ENCODE peak calls at places on chromosome 13, in seven cellular contexts. N, X, K, L, D, C and F are unnamed samples.

GRCh38 chr13:111846396-111847174 is 220.4 kb upstream of the SOX1 start:
- DNase-seq in N (no peak), X (no peak), K (no peak), L (no peak), D (no peak), C (no peak), F (no peak)

GRCh38 chr13:21898461-21898860 is 227.6 kb downstream of the FGF9 start:
- DNase-seq in N (no peak), X (no peak), K (no peak), L (no peak), D (peak; percentile 23), C (no peak), F (no peak)

GRCh38 chr13:25489238-25489637 is 117.5 kb downstream of the ATP8A2 start:
- DNase-seq in N (no peak), X (no peak), K (no peak), L (no peak), D (no peak), C (peak; percentile 72), F (no peak)

GRCh38 chr13:109141716-109142115 is 512.3 kb downstream of the MYO16 start:
- DNase-seq in N (no peak), X (no peak), K (no peak), L (no peak), D (no peak), C (no peak), F (no peak)

GRCh38 chr13:114049026-114049425 is 75.2 kb upstream of the C13orf46 start:
- DNase-seq in N (no peak), X (no peak), K (no peak), L (no peak), D (no peak), C (no peak), F (no peak)

GRCh38 chr13:99847318-99847750 is 124.2 kb downstream of the ZIC5 start:
- DNase-seq in N (no peak), X (no peak), K (no peak), L (no peak), D (no peak), C (no peak), F (no peak)

GRCh38 chr13:64239372-64239771 is 2823.7 kb upstream of the PCDH20 start:
- DNase-seq in N (no peak), X (no peak), K (peak; percentile 60), L (no peak), D (no peak), C (no peak), F (peak; percentile 81)

GRCh38 chr13:44045179-44045562 is 165.5 kb downstream of the LACC1 start:
- DNase-seq in N (no peak), X (no peak), K (no peak), L (no peak), D (no peak), C (no peak), F (no peak)

GRCh38 chr13:41148421-41149283 is 16.1 kb upstream of the KBTBD6 start:
- DNase-seq in N (no peak), X (no peak), K (no peak), L (no peak), D (no peak), C (no peak), F (no peak)

GRCh38 chr13:100646030-100646673 is 28.4 kb downstream of the TMTC4 start:
- DNase-seq in N (no peak), X (no peak), K (peak; percentile 54), L (no peak), D (peak; percentile 27), C (peak; percentile 76), F (no peak)

GRCh38 chr13:95256086-95256485 is 45.2 kb downstream of the ABCC4 start:
- DNase-seq in N (no peak), X (no peak), K (peak; percentile 73), L (no peak), D (no peak), C (no peak), F (peak; percentile 98)

GRCh38 chr13:36806102-36806501 is 12.9 kb upstream of the RFXAP start:
- DNase-seq in N (no peak), X (no peak), K (no peak), L (no peak), D (no peak), C (no peak), F (no peak)

GRCh38 chr13:45413826-45414312 is 4.3 kb downstream of the SLC25A30 start:
- DNase-seq in N (no peak), X (no peak), K (no peak), L (no peak), D (no peak), C (no peak), F (no peak)
- H3K4me3 ChIP-seq in N (peak overlapping the region; percentile 8), X (peak overlapping the region; percentile 39), K (no peak overlapping the region), L (peak overlapping the region; percentile 58), D (no peak overlapping the region), C (no peak overlapping the region), F (peak overlapping the region; percentile 46)

DNA sequence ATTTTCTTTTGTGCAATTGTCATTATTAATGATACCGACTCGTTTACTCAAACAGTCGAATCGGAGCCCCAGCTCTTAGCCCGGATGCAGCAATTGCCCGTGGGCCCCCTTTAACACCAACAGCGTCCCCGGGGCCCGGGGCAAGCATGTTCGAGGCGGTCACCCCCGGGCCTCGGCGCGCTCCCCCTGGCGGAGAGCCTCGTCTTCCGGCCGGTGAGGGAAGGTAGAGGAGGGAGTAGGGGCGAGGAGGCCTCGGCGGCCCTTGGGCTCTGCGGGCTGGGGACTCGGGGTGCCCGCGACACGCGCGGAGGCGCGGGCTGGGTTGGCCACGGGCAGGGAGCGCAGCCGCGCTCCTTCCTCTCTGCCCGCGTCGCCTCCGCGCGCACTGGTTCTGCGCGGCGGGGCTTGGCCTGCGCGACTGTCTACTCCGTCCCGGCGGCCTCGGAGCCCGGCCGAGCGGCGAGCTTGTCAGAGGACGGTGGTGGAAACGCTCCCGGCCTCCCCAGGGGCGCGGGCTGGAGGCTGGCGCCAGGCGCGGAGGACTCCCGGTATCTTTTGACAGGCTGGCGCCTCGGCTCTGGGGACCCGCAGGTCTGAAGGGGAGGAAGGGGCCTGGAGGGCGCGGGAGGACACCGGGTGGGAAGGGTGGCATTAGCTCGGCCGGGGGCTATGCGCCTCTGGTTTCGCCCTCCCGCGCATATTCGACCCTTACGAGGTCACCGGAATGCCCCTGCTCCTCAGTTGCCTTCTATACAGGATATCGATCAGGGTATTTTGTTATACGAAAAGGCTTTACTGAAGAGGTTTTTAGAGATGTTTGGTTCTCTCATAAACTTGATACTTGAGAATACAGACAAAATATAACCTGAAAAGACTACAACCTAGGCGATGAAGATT is 1.5 kb downstream of the BIVM start:
- DNase-seq in N (peak; percentile 89), X (peak; percentile 63), K (peak; percentile 85), L (peak; percentile 89), D (peak; percentile 71), C (peak; percentile 95), F (no peak)
- TF ChIP-seq CTCF in N (peak; percentile 85), X (no peak), K (peak; percentile 84), L (peak; percentile 79), D (peak; percentile 71), C (peak; percentile 88), F (peak; percentile 72)

DNA sequence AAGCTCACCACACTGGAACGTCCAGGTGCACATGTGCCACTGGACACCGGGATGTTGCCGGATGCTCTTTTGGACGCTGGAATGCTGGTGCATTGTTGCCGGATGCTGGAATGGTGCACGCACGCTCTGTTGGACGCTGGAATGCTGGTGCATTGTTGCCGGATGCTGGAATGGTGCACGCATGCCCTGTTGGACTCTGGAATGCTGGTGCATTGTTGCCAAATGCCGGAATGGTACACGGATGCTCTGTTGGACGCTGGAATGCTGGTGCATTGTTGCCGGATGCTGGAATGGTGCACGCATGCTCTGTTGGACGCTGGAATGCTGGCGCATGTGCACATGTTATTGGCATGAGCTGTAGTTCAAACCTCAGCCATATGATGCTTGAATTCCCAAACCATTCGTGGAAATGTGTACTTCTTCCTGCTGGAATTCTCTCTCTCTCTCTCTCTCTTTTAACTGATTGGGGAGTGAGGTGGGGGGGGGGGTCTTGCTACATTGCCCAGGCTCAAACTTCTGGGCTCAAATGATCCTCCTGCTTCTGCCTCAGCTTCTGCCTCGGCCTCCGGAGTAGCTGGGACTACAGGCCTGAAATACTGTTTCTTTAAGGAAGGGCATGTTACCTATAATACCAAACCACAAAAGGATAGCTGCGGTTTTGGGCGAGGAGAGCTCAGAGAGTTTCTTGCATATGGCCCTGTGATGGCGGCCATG is 1.2 kb upstream of the MCF2L start:
- DNase-seq in N (no peak), X (peak; percentile 22), K (no peak), L (no peak), D (no peak), C (no peak), F (no peak)
- H3K4me3 ChIP-seq in N (peak overlapping the region; percentile 62), X (peak overlapping the region; percentile 61), K (no peak overlapping the region), L (peak overlapping the region; percentile 53), D (peak overlapping the region; percentile 68), C (no peak overlapping the region), F (no peak overlapping the region)

GRCh38 chr13:60109285-60109684 is 54.4 kb downstream of the DIAPH3 start:
- DNase-seq in N (no peak), X (no peak), K (no peak), L (no peak), D (no peak), C (no peak), F (no peak)
- TF ChIP-seq CTCF in N (no peak), X (no peak), K (no peak), L (no peak), D (no peak), C (no peak), F (no peak)

GRCh38 chr13:106473174-106473573 is 62.3 kb downstream of the EFNB2 start:
- DNase-seq in N (no peak), X (no peak), K (no peak), L (no peak), D (no peak), C (no peak), F (no peak)
- H3K4me3 ChIP-seq in N (no peak overlapping the region), X (no peak overlapping the region), K (no peak overlapping the region), L (no peak overlapping the region), D (no peak overlapping the region), C (no peak overlapping the region), F (no peak overlapping the region)

DNA sequence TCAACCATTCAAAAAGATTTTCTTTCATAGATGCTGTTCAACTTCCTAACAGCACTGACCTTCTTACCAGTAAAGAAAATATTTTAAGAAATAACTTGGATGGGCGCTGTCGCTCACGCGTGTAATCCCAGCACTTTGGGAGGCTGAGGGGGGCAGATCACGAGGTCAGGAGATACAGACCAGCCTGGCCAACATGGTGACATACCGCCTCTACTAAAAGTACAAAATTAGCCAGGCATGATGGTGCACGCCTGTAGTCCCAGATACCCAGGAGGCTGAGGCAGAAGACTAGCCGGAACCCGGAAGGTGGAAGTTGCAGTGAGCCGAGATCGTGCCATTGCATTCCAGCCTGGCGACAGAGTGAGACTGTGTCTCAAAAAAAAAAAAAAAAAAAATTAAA is 865.7 kb upstream of the SLC10A2 start:
- DNase-seq in N (no peak), X (no peak), K (no peak), L (no peak), D (no peak), C (no peak), F (no peak)
- TF ChIP-seq CTCF in N (no peak), X (no peak), K (no peak), L (no peak), D (no peak), C (no peak), F (no peak)